ENCODE peak calls at places on chromosomes 7 and 10, in nine cellular contexts. O, S, W, J, U, Y, F, L and T are unnamed samples.

GRCh38 chr7:137992738-137993394 is 9.0 kb downstream of the CREB3L2 start:
- DNase-seq in O (no peak), S (no peak), W (peak; percentile 78), J (no peak), U (no peak), Y (peak; percentile 91), F (no peak), L (no peak), T (peak; percentile 100)

GRCh38 chr7:23012797-23013714 is 874 bp downstream of the HYCC1 start:
- DNase-seq in O (peak; percentile 29), S (peak; percentile 22), W (peak; percentile 33), J (no peak), U (peak; percentile 6), Y (no peak), F (peak; percentile 41), L (peak; percentile 73), T (peak; percentile 7)

GRCh38 chr10:47241256-47241655 is 58.7 kb upstream of the GDF10 start:
- DNase-seq in O (no peak), S (no peak), W (no peak), J (no peak), U (no peak), Y (no peak), F (no peak), L (no peak), T (no peak)

GRCh38 chr10:77350711-77351119 is 286.9 kb downstream of the KCNMA1 start:
- DNase-seq in O (peak; percentile 86), S (peak; percentile 57), W (peak; percentile 96), J (peak; percentile 19), U (no peak), Y (peak; percentile 99), F (no peak), L (no peak), T (peak; percentile 97)

GRCh38 chr7:105656922-105657521 is 75.7 kb upstream of the EFCAB10 start:
- DNase-seq in O (peak; percentile 48), S (peak; percentile 77), W (peak; percentile 55), J (no peak), U (peak; percentile 81), Y (peak; percentile 5), F (no peak), L (peak; percentile 59), T (no peak)

GRCh38 chr7:12638851-12639467 is 48.5 kb upstream of the ARL4A start:
- DNase-seq in O (no peak), S (no peak), W (peak; percentile 36), J (no peak), U (no peak), Y (peak; percentile 56), F (no peak), L (no peak), T (peak; percentile 35)

GRCh38 chr7:132465516-132465915 is 110.8 kb downstream of the PLXNA4 start:
- DNase-seq in O (no peak), S (no peak), W (no peak), J (no peak), U (no peak), Y (no peak), F (no peak), L (no peak), T (no peak)

GRCh38 chr10:1213707-1214675 is 157.8 kb downstream of the WDR37 start:
- DNase-seq in O (no peak), S (no peak), W (no peak), J (no peak), U (no peak), Y (no peak), F (no peak), L (no peak), T (no peak)

GRCh38 chr10:58806970-58807630 is 294.4 kb downstream of the BICC1 start:
- DNase-seq in O (no peak), S (no peak), W (no peak), J (no peak), U (no peak), Y (no peak), F (no peak), L (no peak), T (no peak)

GRCh38 chr10:112361951-112362770 is 11.8 kb upstream of the ACSL5 start:
- DNase-seq in O (no peak), S (no peak), W (peak; percentile 85), J (no peak), U (no peak), Y (peak; percentile 28), F (no peak), L (peak; percentile 19), T (peak; percentile 84)

GRCh38 chr10:62043493-62043938 is 142.0 kb downstream of the ARID5B start:
- DNase-seq in O (no peak), S (no peak), W (peak; percentile 39), J (no peak), U (no peak), Y (peak; percentile 92), F (no peak), L (no peak), T (peak; percentile 86)

GRCh38 chr7:112538859-112539258 is 58.1 kb downstream of the LSMEM1 start:
- DNase-seq in O (no peak), S (no peak), W (no peak), J (no peak), U (no peak), Y (no peak), F (no peak), L (no peak), T (no peak)

GRCh38 chr7:47366211-47366610 is 215.7 kb downstream of the TNS3 start:
- DNase-seq in O (no peak), S (no peak), W (no peak), J (no peak), U (no peak), Y (no peak), F (no peak), L (no peak), T (no peak)

GRCh38 chr7:143458263-143458662 is 15.0 kb downstream of the TAS2R60 start:
- DNase-seq in O (no peak), S (no peak), W (peak; percentile 67), J (no peak), U (no peak), Y (peak; percentile 77), F (no peak), L (no peak), T (peak; percentile 91)

GRCh38 chr10:97059006-97059871 is 126.5 kb downstream of the SLIT1 start:
- DNase-seq in O (no peak), S (no peak), W (no peak), J (peak; percentile 46), U (no peak), Y (no peak), F (no peak), L (no peak), T (no peak)